ENCODE peak calls at places on chromosome 3, in seven cellular contexts. M is substantia nigra; X is germinal center; Z is T1000; P is neural progenitor cell; Y is stimulated activated CD8-positive, alpha-beta memory T cell treated with anti-CD3 and anti-CD28 coated beads, Interleukin-7, amount 100 ng/mL, for 24 hours; J is SJCRH30. V is an unnamed sample.

GRCh38 chr3:18069564-18069963 is 327.1 kb upstream of the TBC1D5 start:
- DNase-seq in Y (no peak), M (no peak), Z (no peak), P (no peak), X (no peak), J (no peak), V (no peak)

GRCh38 chr3:45413172-45413765 is 24.9 kb downstream of the LARS2 start:
- DNase-seq in J (no peak), Y (no peak), M (no peak), Z (no peak), P (no peak), X (no peak), V (no peak)

GRCh38 chr3:43769097-43769470 is 78.3 kb downstream of the ABHD5 start:
- DNase-seq in P (no peak), J (no peak), Y (no peak), M (no peak), Z (no peak), X (no peak), V (no peak)

GRCh38 chr3:72487946-72488735 is 360.1 kb downstream of the SHQ1 start:
- DNase-seq in J (no peak), P (no peak), M (no peak), Z (no peak), X (no peak), Y (no peak), V (no peak)

GRCh38 chr3:128455786-128456748 is 10.6 kb downstream of the DNAJB8 start:
- DNase-seq in Y (no peak), P (no peak), Z (no peak), X (no peak), M (no peak), J (no peak), V (no peak)

GRCh38 chr3:119579366-119580147 is at the start of gene ADPRH:
- DNase-seq in Y (no peak), J (no peak), M (peak; percentile 32), Z (no peak), X (peak; percentile 74), P (peak; percentile 87), V (no peak)

GRCh38 chr3:133803474-133803873 is 2.1 kb upstream of the SRPRB start:
- DNase-seq in P (no peak), X (no peak), Z (no peak), J (no peak), M (no peak), Y (no peak), V (no peak)

GRCh38 chr3:184240384-184241140 is 8.2 kb downstream of the ALG3 start:
- DNase-seq in X (no peak), Z (no peak), P (peak; percentile 59), Y (no peak), J (peak; percentile 38), M (no peak), V (no peak)

GRCh38 chr3:112774293-112774926 is 72.3 kb downstream of the CD200R1L start:
- DNase-seq in Y (no peak), M (no peak), J (no peak), Z (no peak), P (no peak), X (no peak), V (no peak)

GRCh38 chr3:42511196-42511595 is 8.8 kb downstream of the VIPR1 start:
- DNase-seq in P (no peak), Y (no peak), X (no peak), J (no peak), Z (no peak), M (no peak), V (no peak)

GRCh38 chr3:188241072-188241471 is 87.1 kb downstream of the LPP start:
- DNase-seq in P (no peak), M (no peak), J (peak; percentile 1), Z (no peak), X (no peak), Y (no peak), V (no peak)

GRCh38 chr3:60594025-60594424 is 657.2 kb downstream of the FHIT start:
- DNase-seq in J (peak; percentile 8), Y (no peak), X (no peak), M (peak; percentile 2), Z (no peak), P (no peak), V (no peak)

GRCh38 chr3:53704363-53704725 is 141.9 kb downstream of the CHDH start:
- DNase-seq in M (no peak), J (no peak), X (no peak), P (no peak), Z (no peak), Y (no peak), V (no peak)

GRCh38 chr3:23232879-23233278 is 29.8 kb downstream of the UBE2E2 start:
- DNase-seq in X (no peak), P (no peak), Y (no peak), M (no peak), J (no peak), Z (no peak), V (no peak)

GRCh38 chr3:196624008-196624790 is 15.3 kb upstream of the NRROS start:
- DNase-seq in Z (no peak), Y (no peak), M (no peak), J (no peak), X (no peak), P (no peak), V (no peak)

GRCh38 chr3:7520059-7520458 is 659.1 kb downstream of the GRM7 start:
- DNase-seq in Z (no peak), X (no peak), Y (no peak), P (peak; percentile 89), M (no peak), J (no peak), V (no peak)

GRCh38 chr3:189688296-189688695 is 57.1 kb downstream of the TP63 start:
- DNase-seq in X (no peak), Z (no peak), J (no peak), M (no peak), Y (no peak), P (no peak), V (no peak)

GRCh38 chr3:122921791-122922651 is 105.5 kb downstream of the SEMA5B start:
- DNase-seq in P (peak; percentile 78), M (no peak), Z (no peak), X (peak; percentile 80), J (no peak), Y (peak; percentile 4), V (peak; percentile 72)

GRCh38 chr3:134605506-134605905 is 45.3 kb downstream of the KY start:
- DNase-seq in X (no peak), J (no peak), Y (no peak), P (no peak), Z (no peak), M (no peak), V (no peak)

GRCh38 chr3:118468801-118469200 is 565.8 kb downstream of the IGSF11 start:
- DNase-seq in X (no peak), M (no peak), Y (no peak), J (no peak), Z (no peak), P (no peak), V (no peak)

GRCh38 chr3:177441281-177441812 is 244.1 kb upstream of the TBL1XR1 start:
- DNase-seq in X (no peak), M (no peak), J (no peak), Z (no peak), Y (no peak), P (no peak), V (no peak)

GRCh38 chr3:161231861-161232260 is 10.8 kb downstream of the NMD3 start:
- DNase-seq in P (no peak), M (no peak), J (no peak), Z (no peak), Y (no peak), X (no peak), V (no peak)

GRCh38 chr3:85571835-85572234 is 613.0 kb downstream of the CADM2 start:
- DNase-seq in P (no peak), Y (no peak), Z (no peak), M (no peak), X (no peak), J (no peak), V (no peak)

GRCh38 chr3:105764378-105765376 is 104.1 kb downstream of the CBLB start:
- DNase-seq in Z (no peak), X (no peak), P (no peak), Y (no peak), M (no peak), J (no peak), V (no peak)

GRCh38 chr3:111498022-111498421 is 44.0 kb upstream of the CD96 start:
- DNase-seq in M (no peak), Z (no peak), P (no peak), X (no peak), Y (no peak), J (no peak), V (no peak)

GRCh38 chr3:99774467-99774866 is 43.2 kb upstream of the CMSS1 start:
- DNase-seq in J (no peak), X (no peak), P (no peak), M (no peak), Z (no peak), Y (no peak), V (no peak)

GRCh38 chr3:47324278-47324865 is 41.6 kb downstream of the KLHL18 start:
- DNase-seq in Z (peak; percentile 58), P (peak; percentile 91), J (peak; percentile 64), M (peak; percentile 22), Y (peak; percentile 4), X (peak; percentile 71), V (peak; percentile 3)

GRCh38 chr3:52108302-52109232 is 45.7 kb downstream of the POC1A start:
- DNase-seq in M (peak; percentile 35), Z (no peak), Y (no peak), X (no peak), P (no peak), J (peak; percentile 30), V (no peak)

GRCh38 chr3:156473341-156473740 is 81.6 kb downstream of the SSR3 start:
- DNase-seq in M (no peak), P (no peak), Y (no peak), X (no peak), Z (no peak), J (no peak), V (no peak)

GRCh38 chr3:49600781-49601180 is 46.5 kb downstream of the BSN start:
- DNase-seq in J (no peak), M (no peak), Y (no peak), Z (no peak), P (no peak), X (no peak), V (no peak)